ENCODE peak calls at places on chromosome 20, in seven cellular contexts. N is choroid plexus epithelial cell; U is T-cell; R is NCI-H510A treated with DMSO at 0.1 percent for 48 hours; Q is NCI-H446; W is stimulated activated CD8-positive, alpha-beta memory T cell treated with anti-CD3 and anti-CD28 coated beads, Interleukin-15, amount 100 ng/mL, for 1 hour; K is ELF-1. F is an unnamed sample.

GRCh38 chr20:61986762-61987321 is 78.8 kb downstream of the TAF4 start:
- DNase-seq in R (no peak), W (no peak), Q (no peak), K (no peak), N (no peak), U (no peak), F (no peak)

GRCh38 chr20:54914995-54915394 is 439.6 kb downstream of the DOK5 start:
- DNase-seq in U (no peak), K (no peak), Q (no peak), N (no peak), R (no peak), W (no peak), F (no peak)

GRCh38 chr20:3795511-3796468 is at the start of gene CDC25B:
- DNase-seq in K (peak; percentile 94), Q (peak; percentile 93), W (peak; percentile 87), R (peak; percentile 95), N (peak; percentile 90), U (peak; percentile 90), F (peak; percentile 89)

GRCh38 chr20:6162239-6162638 is 39.4 kb upstream of the FERMT1 start:
- DNase-seq in W (no peak), N (peak; percentile 35), U (no peak), R (no peak), K (no peak), Q (peak; percentile 25), F (no peak)

GRCh38 chr20:63082308-63082938 is 75.7 kb upstream of the BHLHE23 start:
- DNase-seq in R (no peak), N (peak; percentile 45), U (no peak), Q (no peak), W (no peak), K (peak; percentile 67), F (peak; percentile 23)

GRCh38 chr20:44966030-44966961 is at the start of gene STK4:
- DNase-seq in K (peak; percentile 98), N (peak; percentile 92), Q (peak; percentile 97), R (peak; percentile 88), U (peak; percentile 95), W (peak; percentile 90), F (peak; percentile 76)

GRCh38 chr20:51923611-51924010 is 121.3 kb upstream of the SALL4 start:
- DNase-seq in Q (no peak), U (no peak), K (no peak), N (no peak), W (no peak), R (no peak), F (no peak)

GRCh38 chr20:10076126-10077080 is 41.6 kb downstream of the ANKEF1 start:
- DNase-seq in U (no peak), Q (no peak), R (no peak), N (peak; percentile 35), K (no peak), W (no peak), F (no peak)

GRCh38 chr20:4602297-4602631 is 119.4 kb upstream of the PRND start:
- DNase-seq in U (no peak), W (no peak), R (no peak), N (no peak), K (no peak), Q (no peak), F (no peak)

GRCh38 chr20:49862607-49863200 is 50.1 kb downstream of the SLC9A8 start:
- DNase-seq in N (no peak), W (no peak), R (no peak), Q (no peak), K (no peak), U (no peak), F (no peak)

GRCh38 chr20:44632103-44632752 is 19.3 kb downstream of the ADA start:
- DNase-seq in N (no peak), R (no peak), K (no peak), Q (no peak), U (no peak), W (no peak), F (no peak)

GRCh38 chr20:34579936-34580587 is 21.5 kb downstream of the MAP1LC3A start:
- DNase-seq in R (peak; percentile 41), K (no peak), N (no peak), U (no peak), W (no peak), Q (no peak), F (no peak)

GRCh38 chr20:17822039-17822438 is 122.3 kb downstream of the BANF2 start:
- DNase-seq in Q (no peak), U (no peak), W (no peak), R (peak; percentile 57), K (no peak), N (peak; percentile 93), F (peak; percentile 52)

GRCh38 chr20:6006603-6006949 is 47.3 kb downstream of the LRRN4 start:
- DNase-seq in N (no peak), Q (no peak), W (no peak), K (no peak), U (no peak), R (no peak), F (no peak)

GRCh38 chr20:54133434-54134427 is 40.1 kb downstream of the CYP24A1 start:
- DNase-seq in U (no peak), N (peak; percentile 47), W (no peak), R (no peak), K (no peak), Q (no peak), F (no peak)

GRCh38 chr20:62611012-62611411 is 31.3 kb upstream of the SLCO4A1 start:
- DNase-seq in R (no peak), W (no peak), U (no peak), N (no peak), Q (no peak), K (no peak), F (no peak)

GRCh38 chr20:59634435-59635005 is 30.2 kb downstream of the PHACTR3 start:
- DNase-seq in U (no peak), R (no peak), K (no peak), N (no peak), Q (no peak), W (no peak), F (no peak)

GRCh38 chr20:18048191-18048590 is 9.5 kb downstream of the OVOL2 start:
- DNase-seq in W (no peak), U (no peak), K (no peak), N (no peak), R (no peak), Q (no peak), F (no peak)

GRCh38 chr20:54345301-54345724 is 130.1 kb upstream of the DOK5 start:
- DNase-seq in U (no peak), N (peak; percentile 80), R (no peak), Q (no peak), K (no peak), W (no peak), F (peak; percentile 45)

GRCh38 chr20:34528921-34529297 is 12.7 kb downstream of the DYNLRB1 start:
- DNase-seq in U (no peak), N (peak; percentile 21), W (no peak), R (no peak), K (no peak), Q (no peak), F (no peak)

GRCh38 chr20:56400001-56400640 is 7.7 kb downstream of the CSTF1 start:
- DNase-seq in N (peak; percentile 93), K (peak; percentile 24), U (peak; percentile 56), Q (peak; percentile 68), R (peak; percentile 21), W (peak; percentile 43), F (peak; percentile 77)

GRCh38 chr20:17343631-17344447 is 117.0 kb downstream of the PCSK2 start:
- DNase-seq in R (no peak), Q (peak; percentile 80), W (no peak), N (no peak), U (no peak), K (no peak), F (no peak)

GRCh38 chr20:137668-138131 is 4.7 kb upstream of the DEFB126 start:
- DNase-seq in K (no peak), Q (peak; percentile 24), W (no peak), N (peak; percentile 1), R (no peak), U (no peak), F (no peak)

GRCh38 chr20:40930561-40930960 is 98.1 kb upstream of the TOP1 start:
- DNase-seq in W (no peak), R (no peak), U (no peak), K (no peak), Q (no peak), N (peak; percentile 52), F (peak; percentile 30)

GRCh38 chr20:52152921-52153320 is 38.7 kb downstream of the ZFP64 start:
- DNase-seq in U (no peak), N (no peak), K (no peak), Q (no peak), R (no peak), W (no peak), F (no peak)

GRCh38 chr20:17059465-17059864 is 167.4 kb upstream of the PCSK2 start:
- DNase-seq in R (peak; percentile 94), Q (peak; percentile 60), N (peak; percentile 0), W (no peak), U (no peak), K (no peak), F (peak; percentile 1)

GRCh38 chr20:53834044-53834442 is 236.4 kb downstream of the BCAS1 start:
- DNase-seq in Q (no peak), N (peak; percentile 15), R (no peak), K (no peak), U (no peak), W (no peak), F (no peak)

GRCh38 chr20:34541264-34541901 is 17.1 kb upstream of the MAP1LC3A start:
- DNase-seq in W (no peak), U (no peak), R (no peak), K (no peak), Q (no peak), N (no peak), F (no peak)

GRCh38 chr20:58841539-58842264 is 9.0 kb downstream of the GNAS-AS1 start:
- DNase-seq in W (no peak), U (no peak), N (no peak), Q (no peak), K (peak; percentile 38), R (no peak), F (no peak)

GRCh38 chr20:4243071-4243470 is 227.7 kb upstream of the RNF24 start:
- DNase-seq in N (no peak), U (no peak), R (no peak), W (no peak), Q (no peak), K (peak; percentile 71), F (no peak)

GRCh38 chr20:431012-431904 is 23.2 kb downstream of the RBCK1 start:
- DNase-seq in U (no peak), Q (peak; percentile 67), W (no peak), K (peak; percentile 78), N (peak; percentile 80), R (peak; percentile 79), F (peak; percentile 55)

GRCh38 chr20:32903666-32904175 is 45.0 kb downstream of the EFCAB8 start:
- DNase-seq in Q (no peak), W (no peak), U (no peak), R (no peak), K (no peak), N (no peak), F (no peak)

GRCh38 chr20:44416082-44416715 is 59.5 kb upstream of the TTPAL start:
- DNase-seq in W (no peak), U (no peak), Q (no peak), R (no peak), N (no peak), K (no peak), F (no peak)

GRCh38 chr20:46820682-46821081 is 74.0 kb upstream of the EYA2 start:
- DNase-seq in R (peak; percentile 35), K (no peak), Q (no peak), U (no peak), N (peak; percentile 14), W (no peak), F (no peak)

GRCh38 chr20:63117151-63117550 is 98.8 kb downstream of the YTHDF1 start:
- DNase-seq in N (no peak), U (no peak), Q (no peak), K (no peak), R (no peak), W (no peak), F (no peak)

GRCh38 chr20:11103866-11104265 is 430.1 kb upstream of the JAG1 start:
- DNase-seq in Q (no peak), N (peak; percentile 46), R (no peak), W (no peak), K (no peak), U (no peak), F (peak; percentile 42)

GRCh38 chr20:36992802-36993334 is 41.4 kb upstream of the SAMHD1 start:
- DNase-seq in N (no peak), K (no peak), W (no peak), Q (no peak), R (no peak), U (no peak), F (no peak)

GRCh38 chr20:2700913-2701620 is 8.5 kb downstream of the EBF4 start:
- DNase-seq in Q (no peak), N (no peak), R (no peak), U (no peak), W (no peak), K (no peak), F (no peak)